ENCODE peak calls at places on chromosomes 5 and 9, in six cellular contexts. M is cardiac muscle cell, X is A549, B is Peyer's patch, A is PC-9, Y is adipocyte. V is an unnamed sample. For H3K9me3, the result is how much of the 10 kb centered on the place peaks cover.

GRCh38 chr5:37111426-37112382 is 137.5 kb downstream of the CPLANE1 start:
- DNase-seq in M (no peak), X (no peak), B (no peak), A (no peak), Y (no peak), V (no peak)

GRCh38 chr5:83972236-83972635 is 251.6 kb upstream of the HAPLN1 start:
- DNase-seq in M (no peak), X (no peak), B (no peak), A (no peak), Y (no peak), V (no peak)

GRCh38 chr5:142886211-142886610 is 116.0 kb downstream of the ARHGAP26 start:
- DNase-seq in M (peak), X (no peak), B (no peak), A (no peak), Y (no peak), V (no peak)

GRCh38 chr5:160064979-160065619 is 54.2 kb downstream of the PWWP2A start:
- DNase-seq in M (no peak), X (no peak), B (peak), A (peak), Y (no peak), V (no peak)

GRCh38 chr9:70561805-70562395 is 147.4 kb upstream of the KLF9 start:
- DNase-seq in M (peak), X (no peak), B (no peak), A (no peak), Y (peak), V (no peak)

GRCh38 chr5:139985290-139985689 is 57.8 kb downstream of the NRG2 start:
- DNase-seq in M (no peak), X (no peak), B (no peak), A (peak), Y (no peak), V (no peak)

GRCh38 chr5:14914193-14914592 is 42.6 kb upstream of the ANKH start:
- DNase-seq in M (no peak), X (no peak), B (no peak), A (no peak), Y (no peak), V (no peak)

GRCh38 chr9:83330207-83331196 is 207.7 kb downstream of the FRMD3 start:
- DNase-seq in M (no peak), X (no peak), B (no peak), A (no peak), Y (no peak), V (no peak)

GRCh38 chr9:126474201-126474765 is 139.4 kb upstream of the LMX1B start:
- DNase-seq in M (peak), X (no peak), B (no peak), A (no peak), Y (peak), V (no peak)

GRCh38 chr5:16005210-16005609 is 174.4 kb downstream of the MARCHF11 start:
- DNase-seq in M (no peak), X (no peak), B (no peak), A (no peak), Y (no peak), V (no peak)

GRCh38 chr5:10338996-10339903 is 14.2 kb upstream of the MARCHF6 start:
- DNase-seq in M (no peak), X (no peak), B (no peak), A (no peak), Y (no peak), V (no peak)

GRCh38 chr5:179732918-179733763 is 519 bp downstream of the MAML1 start:
- DNase-seq in M (peak), X (peak), B (no peak), A (no peak), Y (peak), V (no peak)

GRCh38 chr5:133340002-133340755 is 272.2 kb downstream of the FSTL4 start:
- DNase-seq in M (no peak), X (no peak), B (peak), A (peak), Y (no peak), V (no peak)

GRCh38 chr5:172150514-172151425 is 37.3 kb downstream of the STK10 start:
- DNase-seq in M (peak), X (no peak), B (no peak), A (no peak), Y (no peak), V (no peak)

GRCh38 chr5:40587284-40587882 is 92.3 kb upstream of the PTGER4 start:
- DNase-seq in M (no peak), X (no peak), B (no peak), A (peak), Y (peak), V (no peak)

GRCh38 chr9:32704343-32704742 is 68.9 kb upstream of the TAF1L start:
- DNase-seq in M (no peak), X (no peak), B (no peak), A (no peak), Y (no peak), V (no peak)

GRCh38 chr5:176590035-176590729 is 19.8 kb downstream of the GPRIN1 start:
- DNase-seq in M (no peak), X (no peak), B (no peak), A (no peak), Y (no peak), V (no peak)

GRCh38 chr5:52988335-52989024 is 672 bp upstream of the ITGA2 start:
- DNase-seq in M (no peak), X (no peak), B (no peak), A (peak), Y (no peak), V (no peak)

GRCh38 chr9:135370411-135371375 is 108.9 kb upstream of the PPP1R26 start:
- DNase-seq in M (no peak), X (no peak), B (no peak), A (no peak), Y (no peak), V (no peak)

GRCh38 chr9:121708768-121709488 is 57.5 kb downstream of the DAB2IP start:
- DNase-seq in M (no peak), X (no peak), B (no peak), A (no peak), Y (no peak), V (no peak)

GRCh38 chr5:122067330-122067885 is 10.7 kb downstream of the LOX start:
- DNase-seq in M (no peak), X (no peak), B (no peak), A (peak), Y (no peak), V (no peak)

GRCh38 chr5:131609774-131610173 is 25.3 kb downstream of the RAPGEF6 start:
- DNase-seq in M (no peak), X (no peak), B (no peak), A (no peak), Y (no peak), V (no peak)

GRCh38 chr9:132670816-132671371 is 630 bp downstream of the GTF3C4 start:
- DNase-seq in M (peak), X (peak), B (peak), A (no peak), Y (peak), V (peak)

GRCh38 chr5:53334431-53334941 is 145.9 kb upstream of the FST start:
- DNase-seq in M (peak), X (no peak), B (no peak), A (no peak), Y (peak), V (no peak)

GRCh38 chr5:109250533-109251329 is 159.0 kb downstream of the PJA2 start:
- DNase-seq in M (no peak), X (no peak), B (no peak), A (no peak), Y (no peak), V (no peak)

GRCh38 chr9:15306757-15307522 is at the start of gene TTC39B:
- DNase-seq in M (peak), X (peak), B (peak), A (peak), Y (peak), V (peak)

GRCh38 chr5:118314936-118315335 is 673.4 kb downstream of the DTWD2 start:
- DNase-seq in M (no peak), X (no peak), B (no peak), A (no peak), Y (peak), V (no peak)

GRCh38 chr9:120505186-120505585 is 74.8 kb downstream of the CDK5RAP2 start:
- DNase-seq in M (peak), X (no peak), B (no peak), A (no peak), Y (no peak), V (no peak)

GRCh38 chr9:8576741-8577140 is 777.2 kb upstream of the DMAC1 start:
- DNase-seq in M (no peak), X (no peak), B (no peak), A (no peak), Y (no peak), V (no peak)

GRCh38 chr5:111447822-111448221 is 64.5 kb downstream of the STARD4 start:
- DNase-seq in M (no peak), X (no peak), B (no peak), A (no peak), Y (no peak), V (no peak)

GRCh38 chr5:113989278-113989912 is 372.5 kb upstream of the KCNN2 start:
- DNase-seq in M (no peak), X (no peak), B (no peak), A (no peak), Y (no peak), V (no peak)

GRCh38 chr5:131745594-131746175 is 51.1 kb downstream of the FNIP1 start:
- DNase-seq in M (peak), X (no peak), B (no peak), A (no peak), Y (no peak), V (no peak)

GRCh38 chr5:131571669-131572168 is 63.3 kb downstream of the RAPGEF6 start:
- DNase-seq in M (no peak), X (no peak), B (no peak), A (no peak), Y (no peak), V (no peak)

GRCh38 chr5:178490935-178491632 is 99.1 kb downstream of the COL23A1 start:
- DNase-seq in M (no peak), X (no peak), B (no peak), A (no peak), Y (no peak), V (no peak)
- H3K9me3 ChIP-seq in M (under half), X (under half), B (under half), A (under half), Y (under half), V (under half)

DNA sequence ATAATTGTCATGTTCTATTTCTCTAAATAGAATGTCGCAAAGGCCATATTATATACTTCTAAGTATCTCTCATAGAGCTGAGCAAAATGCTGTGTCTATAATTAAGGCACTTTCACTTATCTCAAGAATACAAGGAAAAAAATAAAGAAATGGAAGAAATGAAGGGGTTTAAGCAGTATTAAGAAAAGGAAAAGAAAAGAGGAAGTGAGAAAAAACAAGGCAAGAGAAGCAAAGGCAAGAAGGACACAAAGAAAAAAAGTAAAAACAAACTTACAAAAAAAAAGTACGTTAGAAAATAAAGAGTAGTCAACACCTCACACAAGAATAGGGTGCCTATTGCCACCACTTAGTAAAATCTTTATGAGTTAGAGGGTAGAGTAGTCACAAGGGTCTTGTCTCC is 506.2 kb downstream of the GABRG2 start:
- DNase-seq in M (no peak), X (no peak), B (no peak), A (no peak), Y (no peak), V (no peak)
- H3K9me3 ChIP-seq in M (under half), X (under half), B (under half), A (under half), Y (under half), V (under half)

GRCh38 chr9:40928803-40929487 is 199.5 kb downstream of the FOXD4L6 start:
- DNase-seq in M (no peak), X (no peak), B (no peak), A (no peak), Y (no peak), V (no peak)
- H3K9me3 ChIP-seq in M (under half), X (half or more), B (under half), A (under half), Y (half or more), V (half or more)

GRCh38 chr9:27429436-27429835 is 94.7 kb upstream of the IFNK start:
- DNase-seq in M (no peak), X (no peak), B (no peak), A (no peak), Y (no peak), V (no peak)
- H3K9me3 ChIP-seq in M (under half), X (under half), B (under half), A (under half), Y (under half), V (under half)

GRCh38 chr5:44987026-44987425 is 178.3 kb downstream of the MRPS30 start:
- DNase-seq in M (no peak), X (no peak), B (no peak), A (no peak), Y (no peak), V (no peak)

GRCh38 chr5:44983006-44983405 is 174.3 kb downstream of the MRPS30 start:
- DNase-seq in M (no peak), X (peak), B (no peak), A (no peak), Y (no peak), V (no peak)

GRCh38 chr5:44981708-44982107 is 173.0 kb downstream of the MRPS30 start:
- DNase-seq in M (no peak), X (no peak), B (no peak), A (no peak), Y (no peak), V (no peak)
- H3K9me3 ChIP-seq in M (under half), X (under half), B (under half), A (under half), Y (under half), V (under half)

GRCh38 chr9:6631207-6631512 is 14.4 kb downstream of the GLDC start:
- DNase-seq in M (no peak), X (no peak), B (no peak), A (no peak), Y (no peak), V (no peak)

GRCh38 chr9:6630502-6631206 is 14.9 kb downstream of the GLDC start:
- DNase-seq in M (no peak), X (no peak), B (no peak), A (no peak), Y (no peak), V (no peak)

GRCh38 chr9:6632516-6633328 is 12.8 kb downstream of the GLDC start:
- DNase-seq in M (no peak), X (no peak), B (no peak), A (no peak), Y (no peak), V (no peak)

GRCh38 chr9:6625363-6625762 is 20.2 kb downstream of the GLDC start:
- DNase-seq in M (no peak), X (no peak), B (no peak), A (no peak), Y (no peak), V (no peak)

DNA sequence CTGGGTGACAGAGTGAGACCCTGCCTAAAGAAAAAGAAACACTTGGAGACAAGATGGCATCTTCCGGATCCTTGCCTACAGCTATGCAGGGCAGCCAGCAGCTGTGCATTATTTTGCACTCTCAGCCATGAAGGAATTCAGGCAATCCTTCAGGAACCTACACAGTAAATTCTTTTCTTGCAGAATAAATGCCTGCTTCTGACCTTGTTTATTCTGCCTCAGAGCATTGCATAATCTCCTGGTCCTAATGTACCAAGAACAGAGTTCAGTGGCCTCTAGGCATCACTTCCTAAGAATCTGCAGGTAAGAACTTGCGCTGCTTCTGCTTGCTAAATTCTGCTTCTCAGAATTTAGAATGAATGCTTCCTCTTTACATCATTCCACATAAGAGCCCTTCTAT is 16.8 kb downstream of the GLDC start:
- DNase-seq in M (no peak), X (no peak), B (no peak), A (peak), Y (peak), V (no peak)
- H3K9me3 ChIP-seq in M (under half), X (under half), B (under half), A (under half), Y (under half), V (under half)

GRCh38 chr5:141343242-141343952 is at the start of gene PCDHGA3:
- DNase-seq in M (peak), X (peak), B (no peak), A (no peak), Y (peak), V (no peak)

GRCh38 chr5:141343953-141344463 is 379 bp downstream of the PCDHGA3 start:
- DNase-seq in M (no peak), X (no peak), B (no peak), A (no peak), Y (no peak), V (no peak)

GRCh38 chr5:141338538-141339306 is at the start of gene PCDHGA2:
- DNase-seq in M (peak), X (peak), B (no peak), A (no peak), Y (peak), V (no peak)

GRCh38 chr5:141345327-141345726 is 1.7 kb downstream of the PCDHGA3 start:
- DNase-seq in M (no peak), X (no peak), B (no peak), A (no peak), Y (no peak), V (no peak)

DNA sequence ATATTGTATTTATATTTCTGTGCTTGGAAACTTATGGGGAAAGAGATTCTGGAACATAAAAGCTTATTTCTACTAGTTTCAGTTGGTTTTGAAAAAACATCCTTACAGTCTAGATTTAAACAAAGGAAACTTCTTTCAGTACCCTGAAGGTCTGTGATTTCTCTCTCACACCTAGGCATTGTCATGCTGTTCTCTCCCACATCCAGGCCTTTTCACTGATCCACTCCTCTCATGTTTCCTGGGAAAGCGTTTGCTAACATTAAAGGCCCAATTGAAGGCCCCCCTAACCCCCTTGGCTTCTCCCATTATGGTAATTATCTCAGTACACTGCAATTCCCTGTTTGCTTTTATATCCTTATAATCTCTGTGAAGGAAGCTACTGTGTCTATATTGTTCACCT is 856 bp upstream of the PCDHGA3 start:
- DNase-seq in M (no peak), X (no peak), B (no peak), A (no peak), Y (no peak), V (no peak)
- H3K9me3 ChIP-seq in M (under half), X (under half), B (under half), A (under half), Y (half or more), V (under half)

GRCh38 chr9:111542497-111543254 is 17.7 kb downstream of the ZNF483 start:
- DNase-seq in M (no peak), X (no peak), B (no peak), A (no peak), Y (no peak), V (no peak)
- H3K9me3 ChIP-seq in M (under half), X (half or more), B (under half), A (half or more), Y (half or more), V (under half)

DNA sequence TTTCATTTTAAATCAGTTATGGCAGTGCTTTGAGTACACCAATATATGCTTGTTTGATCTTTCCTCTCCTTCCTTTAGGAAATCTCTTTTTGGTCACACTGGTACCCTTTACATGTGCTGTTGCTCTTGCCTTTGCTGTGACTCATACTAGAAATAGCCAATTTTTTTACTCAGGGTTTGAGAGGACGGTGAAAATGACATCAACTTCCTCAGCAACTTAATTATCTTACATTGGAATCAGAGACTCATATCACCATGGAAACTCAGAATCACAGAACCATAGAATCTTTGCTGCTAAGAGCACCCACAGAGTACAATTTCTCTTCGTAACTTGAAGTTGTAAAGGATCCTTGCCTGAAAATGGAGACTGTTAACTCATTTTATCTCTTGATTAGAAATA is 13.8 kb upstream of the ZNF300 start:
- DNase-seq in M (peak), X (no peak), B (no peak), A (no peak), Y (no peak), V (no peak)
- H3K9me3 ChIP-seq in M (under half), X (under half), B (under half), A (under half), Y (half or more), V (under half)

GRCh38 chr5:25863811-25864210 is 1174.6 kb downstream of the CDH9 start:
- DNase-seq in M (no peak), X (no peak), B (no peak), A (no peak), Y (no peak), V (no peak)

GRCh38 chr5:25862276-25862675 is 1176.1 kb downstream of the CDH9 start:
- DNase-seq in M (no peak), X (peak), B (no peak), A (no peak), Y (no peak), V (no peak)

DNA sequence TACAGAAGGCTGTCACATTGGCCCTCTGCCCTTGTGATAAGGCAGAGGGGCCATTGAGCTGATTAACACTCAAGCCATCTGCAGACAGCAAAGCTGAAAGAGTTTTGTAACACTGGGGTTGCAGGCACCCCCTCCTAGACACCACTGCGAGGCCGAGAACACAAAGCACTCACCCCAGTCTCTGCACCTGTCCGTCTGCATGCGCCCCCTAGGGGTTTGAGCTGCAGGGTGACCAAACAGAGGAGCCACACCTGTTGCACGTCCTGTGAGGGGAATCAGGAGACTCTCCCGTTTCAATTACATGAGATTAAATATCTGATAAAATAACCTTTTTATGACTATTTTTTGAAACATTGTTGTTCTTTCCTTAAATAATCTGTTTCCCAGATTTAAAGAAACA is 1180.4 kb downstream of the CDH9 start:
- DNase-seq in M (no peak), X (peak), B (no peak), A (no peak), Y (no peak), V (no peak)
- H3K9me3 ChIP-seq in M (under half), X (under half), B (under half), A (under half), Y (under half), V (under half)